ENCODE peak calls at places on chromosomes 1 and 21, in six cellular contexts. T, N, R, U, I and G are unnamed samples.

GRCh38 chr1:42931108-42931539 is 27.5 kb downstream of the SLC2A1 start:
- DNase-seq in T (peak), N (peak), R (peak), U (no peak), I (no peak), G (peak)

GRCh38 chr1:53084589-53084971 is 22.6 kb downstream of the PODN start:
- DNase-seq in T (no peak), N (no peak), R (no peak), U (no peak), I (no peak), G (no peak)

GRCh38 chr21:25412090-25412489 is 195.2 kb downstream of the MRPL39 start:
- DNase-seq in T (peak), N (no peak), R (no peak), U (no peak), I (no peak), G (no peak)

GRCh38 chr1:216723274-216723780 is at the start of gene ESRRG:
- DNase-seq in T (peak), N (peak), R (peak), U (peak), I (peak), G (peak)

GRCh38 chr1:241817331-241817792 is 30.6 kb upstream of the EXO1 start:
- DNase-seq in T (peak), N (no peak), R (no peak), U (no peak), I (no peak), G (peak)

GRCh38 chr1:179798864-179799516 is 55.9 kb downstream of the FAM163A start:
- DNase-seq in T (no peak), N (no peak), R (no peak), U (no peak), I (no peak), G (no peak)

GRCh38 chr21:20253261-20253660 is 744.9 kb upstream of the NCAM2 start:
- DNase-seq in T (no peak), N (no peak), R (no peak), U (no peak), I (no peak), G (no peak)

GRCh38 chr21:19695796-19696195 is 1292.2 kb upstream of the TMPRSS15 start:
- DNase-seq in T (no peak), N (no peak), R (no peak), U (no peak), I (no peak), G (no peak)

GRCh38 chr1:187092104-187092503 is 263.4 kb downstream of the PLA2G4A start:
- DNase-seq in T (no peak), N (no peak), R (no peak), U (no peak), I (no peak), G (no peak)

GRCh38 chr1:227728892-227729143 is 6.3 kb downstream of the JMJD4 start:
- DNase-seq in T (no peak), N (no peak), R (no peak), U (no peak), I (no peak), G (peak)

GRCh38 chr1:242731446-242731845 is 206.9 kb upstream of the PLD5 start:
- DNase-seq in T (no peak), N (no peak), R (no peak), U (no peak), I (no peak), G (no peak)

GRCh38 chr1:160146107-160146506 is 5.3 kb upstream of the ATP1A4 start:
- DNase-seq in T (no peak), N (no peak), R (no peak), U (no peak), I (no peak), G (no peak)

GRCh38 chr1:119275145-119275929 is 93.2 kb upstream of the HAO2 start:
- DNase-seq in T (peak), N (peak), R (peak), U (peak), I (peak), G (peak)

GRCh38 chr1:20665736-20666135 is 4.6 kb upstream of the DDOST start:
- DNase-seq in T (no peak), N (no peak), R (no peak), U (no peak), I (no peak), G (no peak)

GRCh38 chr1:109924316-109924715 is 13.7 kb downstream of the CSF1 start:
- DNase-seq in T (no peak), N (no peak), R (no peak), U (no peak), I (no peak), G (no peak)

GRCh38 chr1:175385316-175385715 is 192.7 kb upstream of the KIAA0040 start:
- DNase-seq in T (no peak), N (no peak), R (no peak), U (no peak), I (no peak), G (no peak)

GRCh38 chr21:40383951-40384350 is 463.0 kb downstream of the DSCAM start:
- DNase-seq in T (no peak), N (no peak), R (no peak), U (peak), I (no peak), G (no peak)

GRCh38 chr1:12368646-12369045 is 138.8 kb downstream of the VPS13D start:
- DNase-seq in T (no peak), N (no peak), R (no peak), U (no peak), I (no peak), G (no peak)

GRCh38 chr1:112881742-112882127 is 74.3 kb downstream of the SLC16A1 start:
- DNase-seq in T (peak), N (no peak), R (no peak), U (no peak), I (no peak), G (no peak)

GRCh38 chr1:36511804-36512798 is 29.4 kb upstream of the CSF3R start:
- DNase-seq in T (no peak), N (no peak), R (no peak), U (no peak), I (no peak), G (no peak)

DNA sequence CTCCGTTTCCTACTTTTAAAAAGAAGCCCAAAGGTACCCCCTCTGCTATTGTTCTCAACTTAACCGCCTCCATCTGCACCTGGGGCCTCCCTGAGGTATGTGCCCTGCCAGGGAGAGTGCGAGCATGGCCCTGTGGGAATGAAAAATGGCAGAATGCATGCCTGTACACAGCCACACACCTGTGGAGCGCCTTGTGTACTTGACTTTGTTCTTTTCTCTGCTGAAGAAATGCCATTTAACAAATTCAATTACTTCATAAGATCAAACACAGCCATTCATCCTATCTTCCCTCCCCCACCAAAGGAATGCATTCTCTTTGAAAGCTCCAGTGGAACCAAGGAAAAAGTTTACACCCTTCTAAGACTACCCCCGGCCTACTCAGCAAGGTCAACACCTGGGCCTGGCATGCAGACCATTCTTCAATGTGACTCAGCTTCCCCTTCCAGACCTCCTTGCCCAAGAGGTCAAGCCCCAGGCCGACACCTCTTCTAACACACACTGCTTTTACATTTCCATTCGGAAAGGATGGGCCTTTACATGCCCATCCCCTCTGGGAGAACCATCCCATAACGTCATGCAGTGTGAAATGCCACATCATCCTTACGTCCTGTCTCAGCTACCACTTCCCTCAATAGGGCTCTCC is 123.7 kb downstream of the SMYD2 start:
- DNase-seq in T (peak), N (peak), R (no peak), U (no peak), I (no peak), G (peak)
- H2AK5ac ChIP-seq in T (peak), N (no peak), R (no peak), U (no peak), I (peak), G (peak)

DNA sequence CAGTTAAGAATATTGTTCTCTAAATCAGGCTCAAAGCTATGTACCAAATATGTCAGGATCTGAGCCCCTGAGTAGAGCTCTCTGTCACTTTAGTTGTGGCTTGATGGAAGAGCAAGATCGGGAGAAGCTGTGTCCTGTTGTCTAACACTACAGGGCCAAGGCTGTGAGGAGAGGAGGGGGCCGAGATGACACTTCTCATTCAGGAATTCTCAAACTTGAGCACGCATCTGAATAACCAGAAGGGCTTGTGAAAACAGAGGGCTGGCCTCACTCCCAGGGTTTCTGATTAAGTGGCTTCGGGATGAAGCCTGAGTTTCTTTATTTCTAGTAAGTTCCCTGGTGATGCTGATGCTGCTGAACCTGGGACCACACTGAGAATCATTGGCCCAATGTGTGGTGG is 209.2 kb upstream of the DAB1 start:
- DNase-seq in T (no peak), N (peak), R (no peak), U (no peak), I (no peak), G (no peak)
- H3K14ac ChIP-seq in T (no peak), N (no peak), R (no peak), U (no peak), I (no peak), G (no peak)

GRCh38 chr1:165355977-165356811 is at the start of gene LMX1A:
- DNase-seq in T (no peak), N (peak), R (no peak), U (no peak), I (peak), G (no peak)
- H3K4me2 ChIP-seq in T (no peak), N (peak), R (peak), U (peak), I (peak), G (peak)

GRCh38 chr21:42075686-42076471 is 4.8 kb downstream of the UMODL1 start:
- DNase-seq in T (no peak), N (no peak), R (no peak), U (no peak), I (no peak), G (no peak)
- H2AK5ac ChIP-seq in T (peak), N (no peak), R (no peak), U (no peak), I (no peak), G (no peak)

GRCh38 chr1:232788235-232788872 is 16.9 kb upstream of the MAP10 start:
- DNase-seq in T (no peak), N (no peak), R (no peak), U (no peak), I (no peak), G (no peak)

GRCh38 chr1:232793944-232794343 is 11.3 kb upstream of the MAP10 start:
- DNase-seq in T (peak), N (no peak), R (no peak), U (no peak), I (no peak), G (peak)

GRCh38 chr1:232792949-232793348 is 12.3 kb upstream of the MAP10 start:
- DNase-seq in T (no peak), N (no peak), R (no peak), U (no peak), I (no peak), G (no peak)

GRCh38 chr1:232786845-232787455 is 18.3 kb upstream of the MAP10 start:
- DNase-seq in T (no peak), N (no peak), R (no peak), U (no peak), I (no peak), G (no peak)

GRCh38 chr1:232789660-232790059 is 15.6 kb upstream of the MAP10 start:
- DNase-seq in T (no peak), N (no peak), R (no peak), U (no peak), I (no peak), G (no peak)
- H3K14ac ChIP-seq in T (no peak), N (no peak), R (no peak), U (no peak), I (no peak), G (no peak)

GRCh38 chr1:201020040-201020591 is 3.4 kb downstream of the KIF21B start:
- DNase-seq in T (no peak), N (no peak), R (no peak), U (no peak), I (no peak), G (no peak)
- H3K4me2 ChIP-seq in T (no peak), N (no peak), R (no peak), U (no peak), I (peak), G (no peak)